ENCODE peak calls at places on chromosomes 2 and 18, in five cellular contexts. One of them, this sample, is unnamed.

GRCh38 chr2:136247204-136247990 is 129.4 kb upstream of the CXCR4 start:
- DNase-seq in iPS DF 19.7: no peak
- DNase-seq in tibial nerve: peak
- DNase-seq in mammary epithelial cell: peak
- DNase-seq in skeletal muscle cell: no peak
- DNase-seq in this sample: no peak

GRCh38 chr2:46779447-46779941 is 136.1 kb downstream of the MCFD2 start:
- DNase-seq in iPS DF 19.7: no peak
- DNase-seq in tibial nerve: no peak
- DNase-seq in mammary epithelial cell: peak
- DNase-seq in skeletal muscle cell: no peak
- DNase-seq in this sample: no peak

GRCh38 chr2:181420259-181421130 is 36.7 kb upstream of the ITGA4 start:
- DNase-seq in iPS DF 19.7: no peak
- DNase-seq in tibial nerve: no peak
- DNase-seq in mammary epithelial cell: no peak
- DNase-seq in skeletal muscle cell: no peak
- DNase-seq in this sample: no peak

GRCh38 chr2:1052671-1053270 is 102.1 kb downstream of the SNTG2 start:
- DNase-seq in iPS DF 19.7: no peak
- DNase-seq in tibial nerve: no peak
- DNase-seq in mammary epithelial cell: no peak
- DNase-seq in skeletal muscle cell: peak
- DNase-seq in this sample: no peak

GRCh38 chr2:127308586-127309138 is 14.7 kb upstream of the ERCC3 start:
- DNase-seq in iPS DF 19.7: no peak
- DNase-seq in tibial nerve: no peak
- DNase-seq in mammary epithelial cell: no peak
- DNase-seq in skeletal muscle cell: no peak
- DNase-seq in this sample: no peak

GRCh38 chr2:156867201-156867600 is 390.3 kb upstream of the GALNT5 start:
- DNase-seq in iPS DF 19.7: no peak
- DNase-seq in tibial nerve: no peak
- DNase-seq in mammary epithelial cell: peak
- DNase-seq in skeletal muscle cell: no peak
- DNase-seq in this sample: no peak

GRCh38 chr2:71938659-71939587 is 208.7 kb downstream of the CYP26B1 start:
- DNase-seq in iPS DF 19.7: no peak
- DNase-seq in tibial nerve: no peak
- DNase-seq in mammary epithelial cell: no peak
- DNase-seq in skeletal muscle cell: no peak
- DNase-seq in this sample: no peak

GRCh38 chr2:167212054-167212648 is 323.9 kb downstream of the XIRP2 start:
- DNase-seq in iPS DF 19.7: no peak
- DNase-seq in tibial nerve: peak
- DNase-seq in mammary epithelial cell: peak
- DNase-seq in skeletal muscle cell: peak
- DNase-seq in this sample: no peak

GRCh38 chr2:40178971-40179370 is 272.9 kb downstream of the SLC8A1 start:
- DNase-seq in iPS DF 19.7: no peak
- DNase-seq in tibial nerve: no peak
- DNase-seq in mammary epithelial cell: peak
- DNase-seq in skeletal muscle cell: no peak
- DNase-seq in this sample: no peak

GRCh38 chr2:173221081-173221695 is 133.5 kb upstream of the CDCA7 start:
- DNase-seq in iPS DF 19.7: no peak
- DNase-seq in tibial nerve: no peak
- DNase-seq in mammary epithelial cell: no peak
- DNase-seq in skeletal muscle cell: no peak
- DNase-seq in this sample: no peak

GRCh38 chr2:73297586-73297985 is 4.2 kb upstream of the EGR4 start:
- DNase-seq in iPS DF 19.7: no peak
- DNase-seq in tibial nerve: no peak
- DNase-seq in mammary epithelial cell: no peak
- DNase-seq in skeletal muscle cell: no peak
- DNase-seq in this sample: no peak

GRCh38 chr2:167914969-167915368 is 332.4 kb downstream of the STK39 start:
- DNase-seq in iPS DF 19.7: no peak
- DNase-seq in tibial nerve: no peak
- DNase-seq in mammary epithelial cell: no peak
- DNase-seq in skeletal muscle cell: no peak
- DNase-seq in this sample: no peak

GRCh38 chr2:55743583-55743982 is 49.9 kb upstream of the PNPT1 start:
- DNase-seq in iPS DF 19.7: no peak
- DNase-seq in tibial nerve: no peak
- DNase-seq in mammary epithelial cell: peak
- DNase-seq in skeletal muscle cell: peak
- DNase-seq in this sample: no peak

GRCh38 chr2:210606001-210606400 is 49.6 kb downstream of the CPS1 start:
- DNase-seq in iPS DF 19.7: no peak
- DNase-seq in tibial nerve: no peak
- DNase-seq in mammary epithelial cell: no peak
- DNase-seq in skeletal muscle cell: no peak
- DNase-seq in this sample: no peak

GRCh38 chr2:207252979-207253640 is 87.4 kb upstream of the KLF7 start:
- DNase-seq in iPS DF 19.7: no peak
- DNase-seq in tibial nerve: no peak
- DNase-seq in mammary epithelial cell: no peak
- DNase-seq in skeletal muscle cell: no peak
- DNase-seq in this sample: no peak

GRCh38 chr2:214808481-214808931 is 977 bp downstream of the BARD1 start:
- DNase-seq in iPS DF 19.7: no peak
- DNase-seq in tibial nerve: no peak
- DNase-seq in mammary epithelial cell: peak
- DNase-seq in skeletal muscle cell: no peak
- DNase-seq in this sample: no peak

GRCh38 chr18:13435596-13436333 is 217.2 kb downstream of the LDLRAD4 start:
- DNase-seq in iPS DF 19.7: no peak
- DNase-seq in tibial nerve: no peak
- DNase-seq in mammary epithelial cell: peak
- DNase-seq in skeletal muscle cell: no peak
- DNase-seq in this sample: no peak

GRCh38 chr18:10131036-10131774 is 217.4 kb downstream of the VAPA start:
- DNase-seq in iPS DF 19.7: no peak
- DNase-seq in tibial nerve: no peak
- DNase-seq in mammary epithelial cell: no peak
- DNase-seq in skeletal muscle cell: no peak
- DNase-seq in this sample: no peak

GRCh38 chr2:71856709-71857525 is 290.7 kb downstream of the CYP26B1 start:
- DNase-seq in iPS DF 19.7: no peak
- DNase-seq in tibial nerve: no peak
- DNase-seq in mammary epithelial cell: peak
- DNase-seq in skeletal muscle cell: no peak
- DNase-seq in this sample: no peak

GRCh38 chr2:26772064-26773001 is 8.2 kb downstream of the SLC35F6 start:
- DNase-seq in iPS DF 19.7: no peak
- DNase-seq in tibial nerve: peak
- DNase-seq in mammary epithelial cell: peak
- DNase-seq in skeletal muscle cell: peak
- DNase-seq in this sample: no peak

GRCh38 chr2:233210843-233211600 is 40.5 kb upstream of the ATG16L1 start:
- DNase-seq in iPS DF 19.7: no peak
- DNase-seq in tibial nerve: peak
- DNase-seq in mammary epithelial cell: peak
- DNase-seq in skeletal muscle cell: peak
- DNase-seq in this sample: no peak

GRCh38 chr2:196407675-196408265 is 231.7 kb upstream of the CCDC150 start:
- DNase-seq in iPS DF 19.7: no peak
- DNase-seq in tibial nerve: no peak
- DNase-seq in mammary epithelial cell: no peak
- DNase-seq in skeletal muscle cell: no peak
- DNase-seq in this sample: no peak

GRCh38 chr2:120052597-120052996 is 39.7 kb downstream of the EPB41L5 start:
- DNase-seq in iPS DF 19.7: no peak
- DNase-seq in tibial nerve: no peak
- DNase-seq in mammary epithelial cell: no peak
- DNase-seq in skeletal muscle cell: no peak
- DNase-seq in this sample: no peak

GRCh38 chr2:188976545-188977268 is 2.5 kb downstream of the COL3A1 start:
- DNase-seq in iPS DF 19.7: no peak
- DNase-seq in tibial nerve: no peak
- DNase-seq in mammary epithelial cell: no peak
- DNase-seq in skeletal muscle cell: no peak
- DNase-seq in this sample: no peak

GRCh38 chr18:44620821-44621220 is 59.9 kb upstream of the SETBP1 start:
- DNase-seq in iPS DF 19.7: no peak
- DNase-seq in tibial nerve: no peak
- DNase-seq in mammary epithelial cell: no peak
- DNase-seq in skeletal muscle cell: no peak
- DNase-seq in this sample: no peak

GRCh38 chr2:105764059-105764458 is 19.3 kb downstream of the NCK2 start:
- DNase-seq in iPS DF 19.7: no peak
- DNase-seq in tibial nerve: no peak
- DNase-seq in mammary epithelial cell: no peak
- DNase-seq in skeletal muscle cell: no peak
- DNase-seq in this sample: no peak

GRCh38 chr2:79512442-79513401 is at the start of gene CTNNA2:
- DNase-seq in iPS DF 19.7: peak
- DNase-seq in tibial nerve: no peak
- DNase-seq in mammary epithelial cell: no peak
- DNase-seq in skeletal muscle cell: no peak
- DNase-seq in this sample: peak

This sample was measured in iPS DF 6.9.